ENCODE peak calls at places on chromosomes 2 and 18, in four cellular contexts. X, F, W and A are unnamed samples.

GRCh38 chr2:173881466-173881865 is 83.7 kb downstream of the SP3 start:
- DNase-seq in X (peak; percentile 19), W (peak; percentile 59), F (no peak), A (no peak)

GRCh38 chr18:371616-371998 is 103.8 kb upstream of the THOC1 start:
- DNase-seq in X (no peak), F (no peak), W (no peak), A (no peak)

GRCh38 chr2:61557386-61557785 is 19.2 kb upstream of the XPO1 start:
- DNase-seq in W (no peak), F (no peak), X (peak; percentile 35), A (no peak)

GRCh38 chr2:64652231-64653173 is 1.2 kb downstream of the SERTAD2 start:
- DNase-seq in W (no peak), X (peak; percentile 74), F (no peak), A (no peak)

GRCh38 chr2:153509133-153509532 is 30.6 kb upstream of the RPRM start:
- DNase-seq in F (no peak), W (no peak), X (no peak), A (no peak)

GRCh38 chr2:52563144-52563543 is 1204.5 kb upstream of the CHAC2 start:
- DNase-seq in X (no peak), W (no peak), F (no peak), A (no peak)

GRCh38 chr2:84631047-84631446 is 114.7 kb downstream of the DNAH6 start:
- DNase-seq in X (peak; percentile 51), F (peak; percentile 34), W (no peak), A (peak; percentile 1)

GRCh38 chr2:43898134-43898957 is 59.6 kb downstream of the ABCG8 start:
- DNase-seq in W (no peak), F (peak; percentile 55), X (peak; percentile 62), A (no peak)

GRCh38 chr2:168691221-168691620 is 111.2 kb upstream of the NOSTRIN start:
- DNase-seq in W (no peak), X (no peak), F (no peak), A (no peak)

GRCh38 chr2:106085441-106085911 is 108.6 kb downstream of the UXS1 start:
- DNase-seq in X (peak; percentile 69), F (peak; percentile 59), W (peak; percentile 53), A (no peak)

GRCh38 chr2:158042245-158042644 is 59.4 kb upstream of the UPP2 start:
- DNase-seq in X (no peak), F (no peak), W (no peak), A (no peak)

GRCh38 chr2:138632066-138632465 is 130.5 kb downstream of the SPOPL start:
- DNase-seq in W (no peak), F (peak; percentile 9), X (no peak), A (no peak)

GRCh38 chr2:98148968-98149697 is 62.2 kb downstream of the VWA3B start:
- DNase-seq in F (peak; percentile 87), W (no peak), X (peak; percentile 72), A (no peak)

GRCh38 chr2:236336575-236337464 is 72.6 kb upstream of the ASB18 start:
- DNase-seq in F (no peak), W (no peak), X (no peak), A (no peak)

GRCh38 chr2:17051558-17051957 is 385.9 kb upstream of the CYRIA start:
- DNase-seq in X (no peak), F (no peak), W (no peak), A (no peak)

GRCh38 chr2:43438858-43439655 is 156.8 kb downstream of the THADA start:
- DNase-seq in X (no peak), W (no peak), F (peak; percentile 42), A (no peak)

GRCh38 chr2:99608092-99608491 is 118.3 kb upstream of the REV1 start:
- DNase-seq in F (no peak), X (no peak), W (no peak), A (no peak)

GRCh38 chr2:46181306-46181705 is 115.9 kb upstream of the EPAS1 start:
- DNase-seq in X (no peak), W (no peak), F (no peak), A (no peak)

GRCh38 chr2:46183426-46183825 is 113.8 kb upstream of the EPAS1 start:
- DNase-seq in W (no peak), X (no peak), F (no peak), A (no peak)

GRCh38 chr2:46180189-46180588 is 117.0 kb upstream of the EPAS1 start:
- DNase-seq in F (no peak), W (no peak), X (no peak), A (no peak)

GRCh38 chr2:46179037-46179621 is 118.1 kb upstream of the EPAS1 start:
- DNase-seq in W (peak; percentile 57), F (peak; percentile 98), X (peak; percentile 50), A (no peak)

GRCh38 chr2:46181789-46182530 is 115.2 kb upstream of the EPAS1 start:
- DNase-seq in F (no peak), X (no peak), W (no peak), A (no peak)
- H3K27ac ChIP-seq in F (no peak overlapping the region), X (no peak overlapping the region), W (no peak overlapping the region), A (no peak overlapping the region)

DNA sequence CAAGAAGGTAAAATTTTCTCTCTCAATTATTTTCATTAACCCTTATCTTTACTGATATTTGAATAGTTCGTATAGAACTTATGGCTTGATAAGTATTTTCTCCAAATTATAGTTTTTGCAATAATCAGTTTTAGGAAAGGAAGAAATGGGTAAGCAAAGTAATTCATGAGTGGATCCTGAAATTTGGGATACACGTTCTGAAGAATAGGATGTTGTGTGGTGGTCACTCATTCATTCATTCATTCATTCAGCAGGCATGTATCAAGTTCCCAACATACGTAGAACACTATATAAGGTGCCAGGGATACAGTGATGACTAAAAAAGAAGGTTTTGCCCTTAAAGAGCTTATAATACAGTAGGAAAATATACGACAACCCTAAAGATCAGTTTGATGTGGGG is 95.4 kb downstream of the PTRHD1 start:
- DNase-seq in X (no peak), W (no peak), F (no peak), A (no peak)
- H3K27ac ChIP-seq in X (no peak overlapping the region), W (no peak overlapping the region), F (no peak overlapping the region), A (no peak overlapping the region)

GRCh38 chr2:27255187-27255586 is 7.7 kb downstream of the SLC30A3 start:
- DNase-seq in W (no peak), F (no peak), X (no peak), A (no peak)

GRCh38 chr2:27256855-27257454 is 5.9 kb downstream of the SLC30A3 start:
- DNase-seq in W (no peak), F (no peak), X (no peak), A (no peak)

GRCh38 chr2:27258051-27258450 is 4.8 kb downstream of the SLC30A3 start:
- DNase-seq in W (no peak), F (no peak), X (no peak), A (no peak)

GRCh38 chr2:27251786-27252185 is 11.1 kb downstream of the SLC30A3 start:
- DNase-seq in F (no peak), W (no peak), X (no peak), A (no peak)

GRCh38 chr2:27255660-27256059 is 7.2 kb downstream of the SLC30A3 start:
- DNase-seq in F (peak; percentile 7), W (no peak), X (no peak), A (no peak)
- H3K27ac ChIP-seq in F (no peak overlapping the region), W (no peak overlapping the region), X (no peak overlapping the region), A (no peak overlapping the region)

DNA sequence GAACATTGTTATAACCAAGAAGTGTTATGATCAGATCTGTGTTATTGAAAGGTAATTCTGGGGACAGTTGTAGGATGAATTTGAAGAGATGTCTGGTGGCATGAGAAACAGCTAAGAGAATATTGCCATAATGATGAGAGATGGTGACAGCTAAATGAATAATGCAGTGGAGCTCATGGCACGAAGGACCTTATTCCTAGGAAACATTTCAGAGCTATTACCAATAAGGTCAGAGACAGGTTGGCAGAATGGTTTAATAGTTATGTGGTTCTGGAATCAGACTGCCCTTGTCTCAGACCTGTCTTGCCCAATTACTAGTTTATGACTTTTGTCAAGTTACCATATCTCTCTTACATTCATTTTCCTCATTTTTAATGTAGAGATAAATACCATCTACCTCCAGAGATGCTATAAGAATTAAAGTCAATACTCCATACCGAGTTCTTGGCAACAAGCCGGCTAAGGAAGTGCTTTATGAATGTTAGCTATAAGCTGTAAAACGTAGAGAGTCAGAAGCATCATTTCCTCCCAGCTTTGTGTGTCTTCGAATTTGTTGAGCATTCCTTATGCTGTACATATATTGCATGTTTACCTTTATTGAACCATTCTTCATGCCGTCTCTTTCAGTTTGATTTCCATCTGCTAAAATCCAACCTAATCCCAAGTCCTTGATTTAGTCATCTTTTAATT is 73.6 kb upstream of the COL5A2 start:
- DNase-seq in X (no peak), W (no peak), F (no peak), A (no peak)
- H3K27ac ChIP-seq in X (no peak overlapping the region), W (no peak overlapping the region), F (peak overlapping the region; percentile 45), A (no peak overlapping the region)

DNA sequence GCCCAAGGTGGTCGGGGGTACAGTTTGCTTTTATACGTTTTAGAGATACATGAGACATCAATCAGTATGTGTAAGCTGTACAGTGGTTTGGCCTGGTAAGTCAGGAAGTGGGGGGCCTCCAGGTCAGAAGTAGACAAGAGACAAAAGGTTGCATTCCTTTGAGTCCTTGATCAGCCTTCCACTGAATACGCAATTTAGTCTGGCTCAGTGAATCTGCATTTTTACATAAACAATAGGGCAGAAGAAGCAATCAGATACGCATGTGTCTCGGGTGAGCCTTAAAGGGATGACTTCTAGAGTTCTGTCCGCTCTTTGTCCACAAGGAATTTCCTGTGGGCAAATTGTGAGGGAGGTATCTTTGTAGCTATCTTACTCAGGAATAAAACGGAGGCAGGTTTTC is 87.2 kb downstream of the SOWAHC start:
- DNase-seq in W (no peak), X (no peak), F (no peak), A (no peak)
- H3K27ac ChIP-seq in W (no peak overlapping the region), X (no peak overlapping the region), F (no peak overlapping the region), A (no peak overlapping the region)

DNA sequence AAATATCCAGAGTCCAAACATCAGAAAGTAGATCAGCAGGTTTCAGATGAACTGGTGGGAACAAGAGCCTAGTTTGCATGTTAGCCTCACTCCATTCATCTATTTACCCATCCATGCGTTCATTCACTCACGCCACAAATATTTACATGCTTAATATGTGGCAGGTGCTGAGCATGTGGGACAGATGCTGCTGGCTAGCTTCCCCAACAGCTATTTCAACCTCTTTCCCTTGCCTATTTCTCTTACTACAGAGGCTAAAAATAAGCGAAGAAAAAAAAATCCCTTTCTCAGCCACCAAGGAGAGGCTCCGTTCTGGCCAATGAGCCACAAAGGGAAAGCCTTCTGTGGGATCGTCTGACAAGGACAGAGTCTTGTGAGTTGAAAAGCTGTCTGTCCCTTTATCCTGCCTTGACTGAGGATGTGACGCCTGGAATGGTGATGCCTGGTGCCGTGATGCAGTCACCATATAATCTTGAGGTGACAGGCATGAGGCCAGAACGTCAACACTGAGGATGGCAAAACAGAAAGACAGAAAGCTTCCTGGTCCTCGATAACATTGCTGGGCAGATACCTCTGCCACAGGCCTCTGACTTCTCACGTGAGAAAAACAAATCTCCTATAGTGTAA is 78.2 kb downstream of the KCTD1 start:
- DNase-seq in W (no peak), F (no peak), X (no peak), A (no peak)
- H3K27ac ChIP-seq in W (no peak overlapping the region), F (no peak overlapping the region), X (no peak overlapping the region), A (peak overlapping the region; percentile 32)

GRCh38 chr2:217723981-217724380 is 278.8 kb downstream of the TNS1 start:
- DNase-seq in W (no peak), X (no peak), F (no peak), A (no peak)
- H3K27ac ChIP-seq in W (no peak overlapping the region), X (no peak overlapping the region), F (no peak overlapping the region), A (no peak overlapping the region)